ENCODE peak calls at places on chromosomes 7 and 10, in five cellular contexts. I is heart left ventricle, R is right cardiac atrium, Z is cardiac muscle cell, P is fibroblast of lung. H is an unnamed sample.

GRCh38 chr10:10017716-10018115 is 1000.0 kb upstream of the CELF2 start:
- DNase-seq in I (no peak), R (no peak), Z (no peak), P (no peak), H (no peak)

GRCh38 chr7:1851731-1852531 is 181.9 kb downstream of the ELFN1 start:
- DNase-seq in I (peak; percentile 52), R (peak; percentile 68), Z (no peak), P (no peak), H (no peak)

GRCh38 chr10:28331821-28332220 is 29.0 kb upstream of the MPP7 start:
- DNase-seq in I (no peak), R (no peak), Z (no peak), P (peak; percentile 98), H (no peak)

GRCh38 chr10:127033116-127033515 is 127.9 kb downstream of the DOCK1 start:
- DNase-seq in I (no peak), R (no peak), Z (no peak), P (no peak), H (no peak)

GRCh38 chr7:150569245-150569644 is 2.1 kb downstream of the GIMAP4 start:
- DNase-seq in I (no peak), R (no peak), Z (no peak), P (no peak), H (no peak)

GRCh38 chr10:9294865-9295264 is 1240.4 kb downstream of the GATA3 start:
- DNase-seq in I (no peak), R (no peak), Z (no peak), P (no peak), H (no peak)

GRCh38 chr10:10727812-10728211 is 289.9 kb upstream of the CELF2 start:
- DNase-seq in I (no peak), R (no peak), Z (no peak), P (no peak), H (no peak)

GRCh38 chr7:155962968-155963300 is 150.7 kb upstream of the SHH start:
- DNase-seq in I (no peak), R (no peak), Z (no peak), P (no peak), H (no peak)

GRCh38 chr10:80924063-80924952 is 386.6 kb downstream of the SH2D4B start:
- DNase-seq in I (no peak), R (peak; percentile 43), Z (peak; percentile 71), P (peak; percentile 16), H (no peak)

GRCh38 chr10:123109466-123109865 is 26.3 kb upstream of the HMX3 start:
- DNase-seq in I (no peak), R (no peak), Z (no peak), P (no peak), H (no peak)

GRCh38 chr7:51950811-51951210 is 634.2 kb upstream of the COBL start:
- DNase-seq in I (no peak), R (no peak), Z (no peak), P (peak; percentile 78), H (no peak)

GRCh38 chr7:21354284-21354683 is 73.6 kb upstream of the SP4 start:
- DNase-seq in I (no peak), R (no peak), Z (no peak), P (no peak), H (no peak)

GRCh38 chr10:12177642-12178041 is 18.0 kb downstream of the NUDT5 start:
- DNase-seq in I (no peak), R (no peak), Z (no peak), P (peak; percentile 53), H (no peak)

GRCh38 chr10:77643795-77644468 is 6.3 kb upstream of the KCNMA1 start:
- DNase-seq in I (no peak), R (no peak), Z (peak; percentile 44), P (peak; percentile 59), H (no peak)

GRCh38 chr7:18420758-18421157 is 74.8 kb upstream of the HDAC9 start:
- DNase-seq in I (no peak), R (no peak), Z (no peak), P (peak; percentile 39), H (no peak)

GRCh38 chr10:43130756-43131155 is 7.5 kb upstream of the CSGALNACT2 start:
- DNase-seq in I (no peak), R (no peak), Z (no peak), P (no peak), H (no peak)

GRCh38 chr10:101397140-101397539 is 43.2 kb downstream of the BTRC start:
- DNase-seq in I (no peak), R (no peak), Z (peak; percentile 13), P (peak; percentile 42), H (peak; percentile 65)

GRCh38 chr7:31982962-31983361 is 87.2 kb downstream of the PDE1C start:
- DNase-seq in I (no peak), R (no peak), Z (no peak), P (no peak), H (no peak)

GRCh38 chr10:50406457-50407076 is 155.3 kb upstream of the ASAH2 start:
- DNase-seq in I (no peak), R (no peak), Z (no peak), P (no peak), H (no peak)

GRCh38 chr7:155212301-155213015 is 85.2 kb upstream of the INSIG1 start:
- DNase-seq in I (no peak), R (no peak), Z (no peak), P (no peak), H (no peak)

GRCh38 chr10:125951290-125951689 is 54.9 kb downstream of the FANK1 start:
- DNase-seq in I (no peak), R (no peak), Z (no peak), P (no peak), H (no peak)

GRCh38 chr7:82345886-82346285 is 97.7 kb downstream of the CACNA2D1 start:
- DNase-seq in I (no peak), R (no peak), Z (no peak), P (no peak), H (no peak)

GRCh38 chr7:6577369-6578113 is at the start of gene ZDHHC4:
- DNase-seq in I (peak; percentile 96), R (peak; percentile 97), Z (peak; percentile 93), P (peak; percentile 89), H (peak; percentile 75)

GRCh38 chr10:74738052-74738451 is 88.3 kb upstream of the KAT6B start:
- DNase-seq in I (no peak), R (no peak), Z (no peak), P (no peak), H (no peak)

GRCh38 chr10:74736029-74736428 is 90.4 kb upstream of the KAT6B start:
- DNase-seq in I (no peak), R (no peak), Z (no peak), P (no peak), H (no peak)

GRCh38 chr10:74743401-74743800 is 83.0 kb upstream of the KAT6B start:
- DNase-seq in I (no peak), R (no peak), Z (no peak), P (no peak), H (no peak)

GRCh38 chr10:74738985-74739567 is 87.3 kb upstream of the KAT6B start:
- DNase-seq in I (no peak), R (no peak), Z (peak; percentile 42), P (peak; percentile 3), H (peak; percentile 17)

DNA sequence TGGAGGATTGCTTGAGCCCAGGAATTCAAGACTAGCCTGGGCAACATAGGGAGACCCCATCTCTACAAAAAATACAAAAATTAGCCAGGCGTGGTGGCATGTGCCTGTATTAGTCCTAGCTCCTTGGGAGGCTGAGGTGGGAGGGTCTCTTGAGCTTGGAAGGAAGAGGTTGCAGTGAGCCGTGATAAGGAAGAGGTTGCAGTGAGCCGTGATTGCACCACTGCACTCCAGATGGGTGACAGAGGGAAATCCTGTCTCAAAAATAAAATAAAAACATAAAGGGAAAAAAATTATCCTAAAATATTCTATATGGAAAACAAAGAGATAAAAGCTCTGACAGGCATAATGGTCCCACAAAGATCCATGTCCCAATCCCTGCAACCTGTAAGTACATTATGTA is 87.9 kb upstream of the KAT6B start:
- DNase-seq in I (no peak), R (no peak), Z (no peak), P (no peak), H (no peak)
- H3K27ac ChIP-seq in I (no peak overlapping the region), R (no peak overlapping the region), Z (no peak overlapping the region), P (no peak overlapping the region), H (no peak overlapping the region)

GRCh38 chr7:140060788-140061606 is 1.8 kb downstream of the PARP12 start:
- DNase-seq in I (peak; percentile 73), R (peak; percentile 84), Z (no peak), P (peak; percentile 68), H (no peak)

GRCh38 chr7:140062528-140063299 is at the start of gene PARP12:
- DNase-seq in I (peak; percentile 96), R (peak; percentile 97), Z (peak; percentile 52), P (peak; percentile 78), H (peak; percentile 82)

GRCh38 chr7:140061607-140061930 is 1.2 kb downstream of the PARP12 start:
- DNase-seq in I (no peak), R (no peak), Z (no peak), P (peak; percentile 7), H (no peak)

GRCh38 chr7:140060243-140060630 is 2.5 kb downstream of the PARP12 start:
- DNase-seq in I (no peak), R (peak; percentile 38), Z (no peak), P (peak; percentile 46), H (no peak)

GRCh38 chr7:140062118-140062527 is 628 bp downstream of the PARP12 start:
- DNase-seq in I (no peak), R (peak; percentile 68), Z (no peak), P (peak; percentile 5), H (no peak)
- H3K4me1 ChIP-seq in I (peaks cover 58% of the 10 kb centered on the region), R (peaks cover 23% of the 10 kb centered on the region), Z (peaks cover 5% of the 10 kb centered on the region), P (peaks cover 25% of the 10 kb centered on the region), H (peaks cover 32% of the 10 kb centered on the region)

DNA sequence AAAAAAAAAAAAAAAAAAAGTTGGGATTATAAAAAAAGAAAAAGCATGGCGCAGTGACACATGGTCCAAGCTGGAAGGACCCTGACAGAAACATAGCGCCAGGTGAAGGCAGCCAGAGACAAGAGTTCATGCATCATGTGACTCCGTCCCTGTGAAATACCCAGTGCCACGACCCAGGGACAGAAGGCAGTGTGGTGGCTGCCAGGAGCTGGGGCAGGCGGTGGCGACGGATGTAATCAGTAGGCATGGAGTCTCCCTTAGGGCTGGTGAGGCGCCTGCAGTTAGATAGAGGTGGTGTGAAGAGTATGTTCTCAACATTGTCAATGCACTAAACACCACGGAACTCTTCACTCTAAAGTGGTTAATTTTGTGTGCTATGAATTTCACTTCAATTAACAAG is 43.9 kb downstream of the STK32C start:
- DNase-seq in I (peak; percentile 42), R (peak; percentile 72), Z (no peak), P (no peak), H (no peak)
- H3K27ac ChIP-seq in I (no peak overlapping the region), R (no peak overlapping the region), Z (no peak overlapping the region), P (no peak overlapping the region), H (no peak overlapping the region)

DNA sequence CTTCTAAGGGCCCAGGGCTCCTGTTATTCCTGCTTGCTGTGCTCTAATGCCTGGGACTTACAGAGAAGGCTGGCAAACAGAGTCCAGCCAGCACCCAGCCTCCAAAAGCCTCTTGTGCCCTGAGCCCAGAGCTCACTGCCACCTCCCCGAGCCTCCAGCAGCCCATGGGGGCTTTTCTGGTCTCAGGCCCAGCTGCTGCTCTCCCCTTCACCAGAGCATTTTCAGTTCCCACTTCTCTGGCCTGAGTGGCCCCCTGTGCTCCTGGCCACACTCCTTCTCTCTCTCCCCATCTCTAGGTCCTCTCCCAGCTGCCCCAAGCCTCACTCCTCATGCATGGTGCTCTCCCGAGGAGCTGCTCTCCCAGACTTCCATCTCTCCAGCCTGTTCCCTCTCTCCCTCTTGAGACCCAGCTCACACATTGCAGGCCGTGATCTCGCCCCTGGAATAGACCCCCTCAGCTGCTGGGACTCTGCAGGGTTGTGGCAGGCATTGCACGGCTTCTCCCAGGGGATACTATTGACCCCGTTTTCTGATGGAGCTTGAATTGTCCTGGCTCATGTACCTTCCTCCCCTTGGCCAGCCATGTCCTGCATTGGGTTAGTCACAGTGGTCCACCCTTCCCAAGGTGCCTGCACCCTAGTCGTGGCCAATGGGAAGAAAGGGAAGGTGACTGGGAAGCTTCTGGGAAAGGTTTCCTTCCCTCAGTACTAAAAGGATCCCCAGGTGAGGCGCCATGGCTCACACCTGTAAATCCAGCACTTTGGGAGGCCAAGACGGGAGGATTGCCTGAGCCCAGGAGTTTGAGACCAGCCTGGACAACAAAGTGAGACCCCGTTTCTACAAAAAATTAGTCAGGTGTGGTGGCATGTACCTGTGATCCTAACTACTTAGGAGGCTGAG is 9.0 kb upstream of the RASSF4 start:
- DNase-seq in I (no peak), R (no peak), Z (no peak), P (no peak), H (no peak)
- H3K4me1 ChIP-seq in I (peaks cover 72% of the 10 kb centered on the region), R (peaks cover 16% of the 10 kb centered on the region), Z (peaks cover 39% of the 10 kb centered on the region), P (no peaks in the 10 kb centered on the region), H (no peaks in the 10 kb centered on the region)

H was measured in naive thymus-derived CD4-positive, alpha-beta T cell.